ENCODE peak calls at places on chromosome 13, in five cellular contexts. Q, O, X, H and A are unnamed samples.

GRCh38 chr13:73737214-73737613 is 397.0 kb downstream of the KLF12 start:
- DNase-seq in Q (no peak), O (no peak), X (no peak), H (no peak), A (no peak)

GRCh38 chr13:69180025-69180424 is 927.6 kb upstream of the ATXN8OS start:
- DNase-seq in Q (no peak), O (no peak), X (no peak), H (no peak), A (no peak)

GRCh38 chr13:109964164-109964563 is 177.8 kb upstream of the IRS2 start:
- DNase-seq in Q (no peak), O (no peak), X (no peak), H (no peak), A (no peak)

GRCh38 chr13:48236528-48237353 is 3.7 kb downstream of the ITM2B start:
- DNase-seq in Q (no peak), O (peak; percentile 81), X (peak; percentile 74), H (no peak), A (no peak)

GRCh38 chr13:97976551-97977375 is 23.3 kb downstream of the IPO5 start:
- DNase-seq in Q (peak; percentile 14), O (no peak), X (no peak), H (no peak), A (no peak)

GRCh38 chr13:39577833-39578232 is 25.2 kb downstream of the LHFPL6 start:
- DNase-seq in Q (no peak), O (no peak), X (no peak), H (no peak), A (no peak)

GRCh38 chr13:36712290-36712689 is 38.5 kb downstream of the SERTM1 start:
- DNase-seq in Q (no peak), O (no peak), X (no peak), H (no peak), A (no peak)

GRCh38 chr13:45464687-45465453 is at the start of gene COG3:
- DNase-seq in Q (peak; percentile 95), O (peak; percentile 98), X (peak; percentile 98), H (peak; percentile 90), A (peak; percentile 97)

GRCh38 chr13:98239156-98240076 is 62.3 kb upstream of the RNF113B start:
- DNase-seq in Q (no peak), O (no peak), X (no peak), H (no peak), A (peak; percentile 90)

GRCh38 chr13:43686557-43686956 is 100.2 kb downstream of the ENOX1 start:
- DNase-seq in Q (peak; percentile 11), O (peak; percentile 90), X (peak; percentile 77), H (no peak), A (no peak)

GRCh38 chr13:105598551-105598950 is 936.9 kb downstream of the EFNB2 start:
- DNase-seq in Q (no peak), O (peak; percentile 41), X (peak; percentile 41), H (no peak), A (no peak)

GRCh38 chr13:58119351-58119750 is 487.8 kb downstream of the PCDH17 start:
- DNase-seq in Q (no peak), O (no peak), X (no peak), H (no peak), A (no peak)

GRCh38 chr13:106276876-106277275 is 258.6 kb downstream of the EFNB2 start:
- DNase-seq in Q (no peak), O (no peak), X (no peak), H (no peak), A (no peak)

GRCh38 chr13:72290962-72291681 is 424.1 kb upstream of the DACH1 start:
- DNase-seq in Q (no peak), O (peak; percentile 44), X (peak; percentile 32), H (no peak), A (no peak)

GRCh38 chr13:49248433-49249002 is 793 bp downstream of the CDADC1 start:
- DNase-seq in Q (no peak), O (no peak), X (peak; percentile 54), H (peak; percentile 1), A (no peak)

GRCh38 chr13:29707876-29708543 is 112.5 kb upstream of the SLC7A1 start:
- DNase-seq in Q (no peak), O (peak; percentile 58), X (peak; percentile 51), H (no peak), A (no peak)